ENCODE peak calls at places on chromosomes 1 and 21, in eight cellular contexts. N is uterus, I is psoas muscle, Q is HCT116, B is body of pancreas, R is stomach, Y is Panc1, Z is neural progenitor cell. S is an unnamed sample.

GRCh38 chr1:58855351-58856165 is 71.7 kb upstream of the JUN start:
- DNase-seq in N (no peak), I (no peak), Q (no peak), B (peak), R (no peak), Y (no peak), Z (no peak), S (no peak)

GRCh38 chr1:231058416-231059109 is 18.5 kb upstream of the FAM89A start:
- DNase-seq in N (no peak), I (no peak), Q (no peak), B (no peak), R (no peak), Y (no peak), Z (no peak), S (no peak)

GRCh38 chr21:37682908-37683307 is 233.3 kb downstream of the KCNJ6 start:
- DNase-seq in N (no peak), I (no peak), Q (no peak), B (no peak), R (no peak), Y (no peak), Z (no peak), S (no peak)

GRCh38 chr1:42684139-42684538 is 1.9 kb downstream of the YBX1 start:
- DNase-seq in N (no peak), I (no peak), Q (no peak), B (no peak), R (no peak), Y (no peak), Z (peak), S (no peak)

GRCh38 chr1:30908886-30909777 is 574 bp upstream of the SDC3 start:
- DNase-seq in N (no peak), I (no peak), Q (no peak), B (no peak), R (no peak), Y (no peak), Z (peak), S (no peak)

GRCh38 chr1:76005755-76006154 is 68.8 kb upstream of the ST6GALNAC3 start:
- DNase-seq in N (no peak), I (no peak), Q (no peak), B (no peak), R (no peak), Y (no peak), Z (no peak), S (no peak)

GRCh38 chr1:39196244-39197215 is 8.0 kb upstream of the MACF1 start:
- DNase-seq in N (no peak), I (no peak), Q (no peak), B (no peak), R (no peak), Y (no peak), Z (no peak), S (peak)

GRCh38 chr21:44810829-44811228 is 7.0 kb downstream of the SUMO3 start:
- DNase-seq in N (no peak), I (no peak), Q (no peak), B (no peak), R (no peak), Y (no peak), Z (no peak), S (no peak)

GRCh38 chr1:31336687-31337467 is 36.0 kb downstream of the FABP3 start:
- DNase-seq in N (no peak), I (no peak), Q (no peak), B (no peak), R (no peak), Y (no peak), Z (no peak), S (no peak)

GRCh38 chr1:11248169-11248568 is 14.2 kb downstream of the MTOR start:
- DNase-seq in N (no peak), I (no peak), Q (no peak), B (no peak), R (no peak), Y (no peak), Z (no peak), S (no peak)
- TF ChIP-seq CTCF in N (no peak), I (no peak), Q (no peak), B (no peak), R (no peak), Y (no peak), Z (no peak), S (no peak)

GRCh38 chr1:9375912-9376311 is 83.2 kb downstream of the SPSB1 start:
- DNase-seq in N (peak), I (peak), Q (no peak), B (no peak), R (no peak), Y (no peak), Z (no peak), S (no peak)
- H3K27ac ChIP-seq in N (peak), I (peak), Q (no peak), B (no peak), R (peak), Y (peak), Z (no peak), S (no peak)

GRCh38 chr1:8860738-8861516 is 17.6 kb downstream of the ENO1 start:
- DNase-seq in N (no peak), I (no peak), Q (no peak), B (no peak), R (no peak), Y (no peak), Z (no peak), S (no peak)

GRCh38 chr1:8858112-8858668 is 20.3 kb downstream of the ENO1 start:
- DNase-seq in N (no peak), I (no peak), Q (no peak), B (no peak), R (peak), Y (no peak), Z (no peak), S (no peak)

GRCh38 chr1:8854270-8854669 is 24.2 kb downstream of the ENO1 start:
- DNase-seq in N (no peak), I (no peak), Q (no peak), B (no peak), R (no peak), Y (no peak), Z (no peak), S (no peak)

GRCh38 chr1:8858888-8859706 is 19.4 kb downstream of the ENO1 start:
- DNase-seq in N (no peak), I (no peak), Q (no peak), B (peak), R (peak), Y (no peak), Z (peak), S (peak)

DNA sequence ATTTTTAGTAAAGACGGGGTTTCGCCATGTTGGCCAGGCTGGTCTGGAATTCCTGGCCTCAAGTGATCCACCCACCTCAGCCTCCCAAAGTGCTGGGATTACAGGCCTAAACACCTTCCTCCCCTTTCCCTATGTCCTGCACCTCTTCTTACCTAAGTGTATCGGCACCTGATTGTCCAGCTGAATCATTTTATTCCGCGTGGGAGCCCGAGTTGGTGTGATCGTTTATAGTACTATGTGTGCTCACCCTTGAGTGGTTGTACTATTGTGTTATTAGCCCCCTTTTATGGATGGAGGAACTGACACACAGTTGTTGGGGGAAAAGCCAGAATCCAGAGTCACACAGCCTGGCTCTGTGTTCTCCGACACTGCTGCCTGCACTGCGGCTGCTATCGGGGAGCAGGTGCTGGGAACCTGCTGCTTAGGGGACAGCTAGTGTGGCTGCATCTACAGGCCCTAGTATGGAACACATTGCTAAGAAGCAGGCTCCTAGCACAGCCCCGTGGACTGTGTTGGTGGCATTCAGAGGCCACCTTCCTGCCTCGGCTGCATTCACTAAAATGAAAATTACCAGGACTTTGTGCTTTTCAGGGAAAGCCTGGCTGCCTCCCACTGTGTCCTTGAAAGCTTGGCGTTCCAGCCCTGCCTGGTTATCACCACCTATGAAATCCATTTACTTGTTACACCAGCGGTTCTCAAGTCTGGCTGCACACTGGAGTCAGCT is 21.6 kb downstream of the ENO1 start:
- DNase-seq in N (no peak), I (no peak), Q (no peak), B (no peak), R (no peak), Y (no peak), Z (no peak), S (no peak)
- TF ChIP-seq CTCF in N (no peak), I (no peak), Q (no peak), B (no peak), R (no peak), Y (no peak), Z (no peak), S (no peak)

DNA sequence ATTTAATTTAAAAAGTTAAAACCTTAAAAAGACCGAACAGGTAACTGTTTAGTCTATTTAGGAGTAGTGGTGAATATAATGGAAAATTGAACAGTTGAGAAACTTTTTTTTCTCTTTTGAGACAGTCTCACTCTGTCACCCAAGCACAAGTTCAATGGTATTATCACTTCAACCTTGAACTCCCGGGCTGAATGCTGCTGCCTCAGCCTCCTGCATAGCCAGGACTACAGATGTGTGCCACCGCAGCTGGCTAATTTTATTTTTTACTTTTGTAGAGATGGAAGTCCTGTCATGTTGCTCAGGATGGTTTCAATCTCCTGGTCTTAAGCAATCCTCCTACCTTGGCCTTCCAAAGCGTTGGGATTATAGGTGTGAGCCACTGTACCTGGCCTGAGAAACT is 16.2 kb upstream of the GBP2 start:
- DNase-seq in N (no peak), I (no peak), Q (no peak), B (no peak), R (no peak), Y (no peak), Z (no peak), S (no peak)
- H3K27ac ChIP-seq in N (no peak), I (no peak), Q (no peak), B (no peak), R (no peak), Y (no peak), Z (no peak), S (no peak)